ENCODE peak calls at places on chromosome 3, in six cellular contexts. One of them, this sample, is unnamed.

GRCh38 chr3:28212681-28213080 is 28.7 kb upstream of the CMC1 start:
- DNase-seq in NCI-H1092: no peak
- DNase-seq in OCI-LY7: no peak
- DNase-seq in T-helper 1 cell: no peak
- DNase-seq in NCI-H1694 treated with DMSO at 0.1 percent for 48 hours: no peak
- DNase-seq in PC-3: no peak
- DNase-seq in this sample: no peak

GRCh38 chr3:54733079-54733478 is 194.8 kb downstream of the LRTM1 start:
- DNase-seq in OCI-LY7: no peak
- DNase-seq in NCI-H1092: no peak
- DNase-seq in T-helper 1 cell: no peak
- DNase-seq in PC-3: no peak
- DNase-seq in NCI-H1694 treated with DMSO at 0.1 percent for 48 hours: peak
- DNase-seq in this sample: no peak

GRCh38 chr3:8945890-8946590 is 17.2 kb downstream of the RAD18 start:
- DNase-seq in PC-3: no peak
- DNase-seq in OCI-LY7: no peak
- DNase-seq in NCI-H1694 treated with DMSO at 0.1 percent for 48 hours: no peak
- DNase-seq in T-helper 1 cell: no peak
- DNase-seq in NCI-H1092: no peak
- DNase-seq in this sample: no peak

GRCh38 chr3:111910806-111911205 is 51.7 kb downstream of the PHLDB2 start:
- DNase-seq in OCI-LY7: no peak
- DNase-seq in NCI-H1694 treated with DMSO at 0.1 percent for 48 hours: no peak
- DNase-seq in NCI-H1092: no peak
- DNase-seq in T-helper 1 cell: no peak
- DNase-seq in PC-3: no peak
- DNase-seq in this sample: no peak

GRCh38 chr3:14532691-14533456 is 7.3 kb downstream of the GRIP2 start:
- DNase-seq in NCI-H1092: peak
- DNase-seq in PC-3: peak
- DNase-seq in T-helper 1 cell: no peak
- DNase-seq in OCI-LY7: peak
- DNase-seq in NCI-H1694 treated with DMSO at 0.1 percent for 48 hours: no peak
- DNase-seq in this sample: peak

GRCh38 chr3:33833408-33834116 is 35.1 kb downstream of the PDCD6IP start:
- DNase-seq in NCI-H1694 treated with DMSO at 0.1 percent for 48 hours: no peak
- DNase-seq in T-helper 1 cell: no peak
- DNase-seq in OCI-LY7: no peak
- DNase-seq in NCI-H1092: no peak
- DNase-seq in PC-3: no peak
- DNase-seq in this sample: no peak

GRCh38 chr3:126956361-126956760 is 26.6 kb upstream of the PLXNA1 start:
- DNase-seq in NCI-H1694 treated with DMSO at 0.1 percent for 48 hours: peak
- DNase-seq in PC-3: no peak
- DNase-seq in OCI-LY7: peak
- DNase-seq in NCI-H1092: no peak
- DNase-seq in T-helper 1 cell: no peak
- DNase-seq in this sample: no peak

GRCh38 chr3:119019767-119020518 is 14.7 kb downstream of the IGSF11 start:
- DNase-seq in OCI-LY7: no peak
- DNase-seq in T-helper 1 cell: no peak
- DNase-seq in NCI-H1092: no peak
- DNase-seq in PC-3: no peak
- DNase-seq in NCI-H1694 treated with DMSO at 0.1 percent for 48 hours: no peak
- DNase-seq in this sample: no peak

GRCh38 chr3:140469491-140469890 is 208.4 kb upstream of the TRIM42 start:
- DNase-seq in OCI-LY7: no peak
- DNase-seq in PC-3: peak
- DNase-seq in T-helper 1 cell: no peak
- DNase-seq in NCI-H1092: no peak
- DNase-seq in NCI-H1694 treated with DMSO at 0.1 percent for 48 hours: no peak
- DNase-seq in this sample: no peak

GRCh38 chr3:125200731-125201139 is 11.8 kb downstream of the SLC12A8 start:
- DNase-seq in PC-3: no peak
- DNase-seq in NCI-H1092: no peak
- DNase-seq in NCI-H1694 treated with DMSO at 0.1 percent for 48 hours: no peak
- DNase-seq in T-helper 1 cell: no peak
- DNase-seq in OCI-LY7: no peak
- DNase-seq in this sample: no peak

This sample was measured in HT-29.